ENCODE peak calls at places on chromosomes 6 and 20, in ten cellular contexts. One of them, this sample, is unnamed.

GRCh38 chr6:85864453-85865401 is 222.0 kb upstream of the SYNCRIP start:
- DNase-seq in dorsolateral prefrontal cortex: no peak
- DNase-seq in prostate gland: peak; percentile 67
- DNase-seq in PC-3: peak; percentile 28
- DNase-seq in tibial artery: no peak
- DNase-seq in mucosa of descending colon: no peak
- DNase-seq in choroid plexus epithelial cell: peak; percentile 49
- DNase-seq in cardiac muscle cell: no peak
- DNase-seq in BJ: no peak
- DNase-seq in AG10803: peak; percentile 11
- DNase-seq in this sample: peak; percentile 52

GRCh38 chr6:139603554-139603953 is 229.1 kb upstream of the CITED2 start:
- DNase-seq in dorsolateral prefrontal cortex: no peak
- DNase-seq in prostate gland: no peak
- DNase-seq in PC-3: no peak
- DNase-seq in tibial artery: no peak
- DNase-seq in mucosa of descending colon: no peak
- DNase-seq in choroid plexus epithelial cell: no peak
- DNase-seq in cardiac muscle cell: no peak
- DNase-seq in BJ: no peak
- DNase-seq in AG10803: no peak
- DNase-seq in this sample: no peak

GRCh38 chr6:31677955-31678354 is 2.9 kb downstream of the LY6G5C start:
- DNase-seq in dorsolateral prefrontal cortex: no peak
- DNase-seq in prostate gland: no peak
- DNase-seq in PC-3: no peak
- DNase-seq in tibial artery: no peak
- DNase-seq in mucosa of descending colon: no peak
- DNase-seq in choroid plexus epithelial cell: no peak
- DNase-seq in cardiac muscle cell: no peak
- DNase-seq in BJ: no peak
- DNase-seq in AG10803: no peak
- DNase-seq in this sample: no peak

GRCh38 chr6:120935007-120935406 is 399.3 kb downstream of the TBC1D32 start:
- DNase-seq in dorsolateral prefrontal cortex: no peak
- DNase-seq in prostate gland: no peak
- DNase-seq in PC-3: no peak
- DNase-seq in tibial artery: no peak
- DNase-seq in mucosa of descending colon: no peak
- DNase-seq in choroid plexus epithelial cell: no peak
- DNase-seq in cardiac muscle cell: no peak
- DNase-seq in BJ: no peak
- DNase-seq in AG10803: no peak
- DNase-seq in this sample: no peak

GRCh38 chr6:105733556-105734162 is 330.8 kb upstream of the PREP start:
- DNase-seq in dorsolateral prefrontal cortex: no peak
- DNase-seq in prostate gland: no peak
- DNase-seq in PC-3: peak; percentile 55
- DNase-seq in tibial artery: no peak
- DNase-seq in mucosa of descending colon: peak; percentile 26
- DNase-seq in choroid plexus epithelial cell: peak; percentile 74
- DNase-seq in cardiac muscle cell: peak; percentile 8
- DNase-seq in BJ: no peak
- DNase-seq in AG10803: peak; percentile 60
- DNase-seq in this sample: peak; percentile 73

GRCh38 chr20:58690851-58691250 is 1.7 kb upstream of the NPEPL1 start:
- DNase-seq in dorsolateral prefrontal cortex: no peak
- DNase-seq in prostate gland: peak; percentile 34
- DNase-seq in PC-3: no peak
- DNase-seq in tibial artery: peak; percentile 55
- DNase-seq in mucosa of descending colon: no peak
- DNase-seq in choroid plexus epithelial cell: peak; percentile 83
- DNase-seq in cardiac muscle cell: no peak
- DNase-seq in BJ: no peak
- DNase-seq in AG10803: peak; percentile 46
- DNase-seq in this sample: peak; percentile 46

GRCh38 chr20:36745234-36745926 is 510 bp downstream of the NDRG3 start:
- DNase-seq in dorsolateral prefrontal cortex: peak; percentile 47
- DNase-seq in prostate gland: peak; percentile 9
- DNase-seq in PC-3: no peak
- DNase-seq in tibial artery: no peak
- DNase-seq in mucosa of descending colon: peak; percentile 40
- DNase-seq in choroid plexus epithelial cell: peak; percentile 16
- DNase-seq in cardiac muscle cell: peak; percentile 53
- DNase-seq in BJ: no peak
- DNase-seq in AG10803: no peak
- DNase-seq in this sample: peak; percentile 22

GRCh38 chr20:63498950-63499332 is at the start of gene EEF1A2:
- DNase-seq in dorsolateral prefrontal cortex: no peak
- DNase-seq in prostate gland: no peak
- DNase-seq in PC-3: peak; percentile 62
- DNase-seq in tibial artery: no peak
- DNase-seq in mucosa of descending colon: no peak
- DNase-seq in choroid plexus epithelial cell: no peak
- DNase-seq in cardiac muscle cell: peak; percentile 83
- DNase-seq in BJ: no peak
- DNase-seq in AG10803: no peak
- DNase-seq in this sample: no peak

GRCh38 chr20:24892522-24892921 is 56.5 kb upstream of the CST7 start:
- DNase-seq in dorsolateral prefrontal cortex: no peak
- DNase-seq in prostate gland: no peak
- DNase-seq in PC-3: no peak
- DNase-seq in tibial artery: no peak
- DNase-seq in mucosa of descending colon: no peak
- DNase-seq in choroid plexus epithelial cell: no peak
- DNase-seq in cardiac muscle cell: no peak
- DNase-seq in BJ: no peak
- DNase-seq in AG10803: no peak
- DNase-seq in this sample: no peak

GRCh38 chr20:58523072-58523681 is 8.0 kb upstream of the APCDD1L start:
- DNase-seq in dorsolateral prefrontal cortex: no peak
- DNase-seq in prostate gland: no peak
- DNase-seq in PC-3: no peak
- DNase-seq in tibial artery: no peak
- DNase-seq in mucosa of descending colon: no peak
- DNase-seq in choroid plexus epithelial cell: no peak
- DNase-seq in cardiac muscle cell: no peak
- DNase-seq in BJ: no peak
- DNase-seq in AG10803: no peak
- DNase-seq in this sample: peak; percentile 79

GRCh38 chr6:35148167-35148741 is 7.1 kb upstream of the TCP11 start:
- DNase-seq in dorsolateral prefrontal cortex: no peak
- DNase-seq in prostate gland: no peak
- DNase-seq in PC-3: peak; percentile 84
- DNase-seq in tibial artery: no peak
- DNase-seq in mucosa of descending colon: no peak
- DNase-seq in choroid plexus epithelial cell: no peak
- DNase-seq in cardiac muscle cell: peak; percentile 82
- DNase-seq in BJ: no peak
- DNase-seq in AG10803: peak; percentile 44
- DNase-seq in this sample: peak; percentile 57

GRCh38 chr6:163757506-163757905 is 343.0 kb downstream of the QKI start:
- DNase-seq in dorsolateral prefrontal cortex: no peak
- DNase-seq in prostate gland: no peak
- DNase-seq in PC-3: no peak
- DNase-seq in tibial artery: no peak
- DNase-seq in mucosa of descending colon: no peak
- DNase-seq in choroid plexus epithelial cell: no peak
- DNase-seq in cardiac muscle cell: no peak
- DNase-seq in BJ: no peak
- DNase-seq in AG10803: peak; percentile 8
- DNase-seq in this sample: no peak

GRCh38 chr6:26183581-26184408 is 96.6 kb downstream of the HFE start:
- DNase-seq in dorsolateral prefrontal cortex: peak; percentile 67
- DNase-seq in prostate gland: peak; percentile 71
- DNase-seq in PC-3: no peak
- DNase-seq in tibial artery: peak; percentile 59
- DNase-seq in mucosa of descending colon: peak; percentile 72
- DNase-seq in choroid plexus epithelial cell: peak; percentile 93
- DNase-seq in cardiac muscle cell: peak; percentile 79
- DNase-seq in BJ: peak; percentile 92
- DNase-seq in AG10803: peak; percentile 88
- DNase-seq in this sample: peak; percentile 95

GRCh38 chr20:17358854-17359253 is 132.0 kb downstream of the PCSK2 start:
- DNase-seq in dorsolateral prefrontal cortex: no peak
- DNase-seq in prostate gland: no peak
- DNase-seq in PC-3: no peak
- DNase-seq in tibial artery: no peak
- DNase-seq in mucosa of descending colon: no peak
- DNase-seq in choroid plexus epithelial cell: no peak
- DNase-seq in cardiac muscle cell: no peak
- DNase-seq in BJ: no peak
- DNase-seq in AG10803: no peak
- DNase-seq in this sample: no peak

GRCh38 chr20:39025883-39026282 is 63.7 kb downstream of the DHX35 start:
- DNase-seq in dorsolateral prefrontal cortex: no peak
- DNase-seq in prostate gland: no peak
- DNase-seq in PC-3: no peak
- DNase-seq in tibial artery: no peak
- DNase-seq in mucosa of descending colon: no peak
- DNase-seq in choroid plexus epithelial cell: no peak
- DNase-seq in cardiac muscle cell: no peak
- DNase-seq in BJ: no peak
- DNase-seq in AG10803: no peak
- DNase-seq in this sample: no peak

GRCh38 chr6:2492686-2493523 is 247.5 kb upstream of the GMDS start:
- DNase-seq in dorsolateral prefrontal cortex: no peak
- DNase-seq in prostate gland: no peak
- DNase-seq in PC-3: no peak
- DNase-seq in tibial artery: no peak
- DNase-seq in mucosa of descending colon: no peak
- DNase-seq in choroid plexus epithelial cell: no peak
- DNase-seq in cardiac muscle cell: no peak
- DNase-seq in BJ: no peak
- DNase-seq in AG10803: no peak
- DNase-seq in this sample: no peak
- H3K4me3 ChIP-seq in dorsolateral prefrontal cortex: no peak overlapping the region
- H3K4me3 ChIP-seq in prostate gland: no peak overlapping the region
- H3K4me3 ChIP-seq in PC-3: no peak overlapping the region
- H3K4me3 ChIP-seq in tibial artery: no peak overlapping the region
- H3K4me3 ChIP-seq in mucosa of descending colon: no peak overlapping the region
- H3K4me3 ChIP-seq in choroid plexus epithelial cell: no peak overlapping the region
- H3K4me3 ChIP-seq in cardiac muscle cell: no peak overlapping the region
- H3K4me3 ChIP-seq in BJ: no peak overlapping the region
- H3K4me3 ChIP-seq in AG10803: no peak overlapping the region
- H3K4me3 ChIP-seq in this sample: no peak overlapping the region

GRCh38 chr6:157397660-157398059 is 16.7 kb downstream of the ZDHHC14 start:
- DNase-seq in dorsolateral prefrontal cortex: no peak
- DNase-seq in prostate gland: no peak
- DNase-seq in PC-3: no peak
- DNase-seq in tibial artery: no peak
- DNase-seq in mucosa of descending colon: no peak
- DNase-seq in choroid plexus epithelial cell: no peak
- DNase-seq in cardiac muscle cell: no peak
- DNase-seq in BJ: no peak
- DNase-seq in AG10803: no peak
- DNase-seq in this sample: no peak
- TF ChIP-seq CTCF in dorsolateral prefrontal cortex: no peak
- TF ChIP-seq CTCF in prostate gland: no peak
- TF ChIP-seq CTCF in PC-3: no peak
- TF ChIP-seq CTCF in tibial artery: no peak
- TF ChIP-seq CTCF in mucosa of descending colon: no peak
- TF ChIP-seq CTCF in choroid plexus epithelial cell: no peak
- TF ChIP-seq CTCF in cardiac muscle cell: no peak
- TF ChIP-seq CTCF in BJ: no peak
- TF ChIP-seq CTCF in AG10803: no peak
- TF ChIP-seq CTCF in this sample: no peak

GRCh38 chr20:48703107-48703506 is 124.7 kb downstream of the PREX1 start:
- DNase-seq in dorsolateral prefrontal cortex: no peak
- DNase-seq in prostate gland: no peak
- DNase-seq in PC-3: no peak
- DNase-seq in tibial artery: peak; percentile 38
- DNase-seq in mucosa of descending colon: no peak
- DNase-seq in choroid plexus epithelial cell: no peak
- DNase-seq in cardiac muscle cell: no peak
- DNase-seq in BJ: no peak
- DNase-seq in AG10803: no peak
- DNase-seq in this sample: no peak
- H3K4me3 ChIP-seq in dorsolateral prefrontal cortex: no peak overlapping the region
- H3K4me3 ChIP-seq in prostate gland: no peak overlapping the region
- H3K4me3 ChIP-seq in PC-3: no peak overlapping the region
- H3K4me3 ChIP-seq in tibial artery: no peak overlapping the region
- H3K4me3 ChIP-seq in mucosa of descending colon: no peak overlapping the region
- H3K4me3 ChIP-seq in choroid plexus epithelial cell: no peak overlapping the region
- H3K4me3 ChIP-seq in cardiac muscle cell: no peak overlapping the region
- H3K4me3 ChIP-seq in BJ: no peak overlapping the region
- H3K4me3 ChIP-seq in AG10803: no peak overlapping the region
- H3K4me3 ChIP-seq in this sample: no peak overlapping the region

GRCh38 chr6:155404937-155405336 is 50.7 kb downstream of the NOX3 start:
- DNase-seq in dorsolateral prefrontal cortex: no peak
- DNase-seq in prostate gland: no peak
- DNase-seq in PC-3: no peak
- DNase-seq in tibial artery: no peak
- DNase-seq in mucosa of descending colon: no peak
- DNase-seq in choroid plexus epithelial cell: no peak
- DNase-seq in cardiac muscle cell: no peak
- DNase-seq in BJ: no peak
- DNase-seq in AG10803: no peak
- DNase-seq in this sample: no peak

GRCh38 chr6:155402656-155403304 is 52.9 kb downstream of the NOX3 start:
- DNase-seq in dorsolateral prefrontal cortex: no peak
- DNase-seq in prostate gland: no peak
- DNase-seq in PC-3: no peak
- DNase-seq in tibial artery: no peak
- DNase-seq in mucosa of descending colon: no peak
- DNase-seq in choroid plexus epithelial cell: no peak
- DNase-seq in cardiac muscle cell: no peak
- DNase-seq in BJ: no peak
- DNase-seq in AG10803: no peak
- DNase-seq in this sample: no peak

GRCh38 chr6:155408231-155408630 is 47.4 kb downstream of the NOX3 start:
- DNase-seq in dorsolateral prefrontal cortex: no peak
- DNase-seq in prostate gland: no peak
- DNase-seq in PC-3: no peak
- DNase-seq in tibial artery: no peak
- DNase-seq in mucosa of descending colon: no peak
- DNase-seq in choroid plexus epithelial cell: no peak
- DNase-seq in cardiac muscle cell: no peak
- DNase-seq in BJ: no peak
- DNase-seq in AG10803: no peak
- DNase-seq in this sample: no peak

GRCh38 chr6:155408981-155409380 is 46.7 kb downstream of the NOX3 start:
- DNase-seq in dorsolateral prefrontal cortex: no peak
- DNase-seq in prostate gland: no peak
- DNase-seq in PC-3: no peak
- DNase-seq in tibial artery: no peak
- DNase-seq in mucosa of descending colon: no peak
- DNase-seq in choroid plexus epithelial cell: no peak
- DNase-seq in cardiac muscle cell: no peak
- DNase-seq in BJ: no peak
- DNase-seq in AG10803: no peak
- DNase-seq in this sample: no peak

DNA sequence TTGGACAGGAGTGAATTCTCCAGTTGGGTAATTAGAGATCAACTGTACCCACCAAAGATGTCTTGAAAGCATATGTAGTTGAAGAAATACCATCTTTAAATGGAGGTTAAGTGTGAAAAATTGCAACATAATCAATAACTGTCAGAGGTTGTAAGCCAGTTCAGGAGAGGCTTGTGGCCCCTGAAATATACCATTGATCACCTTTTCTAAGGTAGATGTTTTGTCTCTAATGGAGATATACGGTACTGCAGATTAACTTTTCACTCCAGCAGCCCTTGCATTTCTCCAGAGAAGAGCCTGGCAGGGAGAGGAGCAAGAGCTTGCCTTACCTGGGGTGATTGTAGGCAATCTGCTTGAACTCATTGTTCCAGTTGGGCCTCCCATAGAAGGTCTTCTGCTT is 48.8 kb downstream of the NOX3 start:
- DNase-seq in dorsolateral prefrontal cortex: no peak
- DNase-seq in prostate gland: no peak
- DNase-seq in PC-3: no peak
- DNase-seq in tibial artery: no peak
- DNase-seq in mucosa of descending colon: no peak
- DNase-seq in choroid plexus epithelial cell: no peak
- DNase-seq in cardiac muscle cell: no peak
- DNase-seq in BJ: no peak
- DNase-seq in AG10803: no peak
- DNase-seq in this sample: no peak
- TF ChIP-seq CTCF in dorsolateral prefrontal cortex: no peak
- TF ChIP-seq CTCF in prostate gland: no peak
- TF ChIP-seq CTCF in PC-3: no peak
- TF ChIP-seq CTCF in tibial artery: no peak
- TF ChIP-seq CTCF in mucosa of descending colon: no peak
- TF ChIP-seq CTCF in choroid plexus epithelial cell: peak; percentile 4
- TF ChIP-seq CTCF in cardiac muscle cell: no peak
- TF ChIP-seq CTCF in BJ: no peak
- TF ChIP-seq CTCF in AG10803: no peak
- TF ChIP-seq CTCF in this sample: peak; percentile 7